ENCODE peak calls at places on chromosome 4, in four cellular contexts. R, H, I and F are unnamed samples.

GRCh38 chr4:165058676-165059075 is 5.0 kb downstream of the TRIM75 start:
- DNase-seq in H (no peak), R (no peak), I (no peak), F (no peak)

GRCh38 chr4:161894014-161894413 is 269.8 kb downstream of the FSTL5 start:
- DNase-seq in R (no peak), H (no peak), I (no peak), F (no peak)

GRCh38 chr4:61583696-61584095 is 383.6 kb downstream of the ADGRL3 start:
- DNase-seq in I (no peak), H (no peak), R (no peak), F (no peak)

GRCh38 chr4:89514811-89515210 is 207.2 kb upstream of the GPRIN3 start:
- DNase-seq in I (no peak), R (no peak), H (no peak), F (no peak)

GRCh38 chr4:165060938-165061337 is 7.3 kb downstream of the TRIM75 start:
- DNase-seq in R (no peak), I (no peak), H (no peak), F (no peak)

GRCh38 chr4:7774301-7775019 is 165.2 kb downstream of the AFAP1 start:
- DNase-seq in H (no peak), R (no peak), I (no peak), F (no peak)

GRCh38 chr4:53644607-53645006 is 53.3 kb upstream of the LNX1 start:
- DNase-seq in R (no peak), I (no peak), H (no peak), F (no peak)

GRCh38 chr4:99359480-99360204 is 7.1 kb upstream of the ADH1C start:
- DNase-seq in R (no peak), H (no peak), I (no peak), F (no peak)